ENCODE peak calls at places on chromosomes 3 and 15, in nine cellular contexts. One of them, this sample, is unnamed.

GRCh38 chr3:107263269-107264021 is 113.8 kb upstream of the CCDC54 start:
- DNase-seq in naive B cell: no peak
- DNase-seq in OCI-M1: peak
- DNase-seq in activated gamma-delta T cell treated with Interleukin-2 at 50 U/mL for 16 hours: no peak
- DNase-seq in GDM1: no peak
- DNase-seq in activated CD4-positive, alpha-beta T cell treated with anti-CD3 and anti-CD28 coated beads, Interleukin-2, amount 50 U/mL, for 48 hours: no peak
- DNase-seq in NCI-H2081: no peak
- DNase-seq in hypothalamus: no peak
- DNase-seq in Caco-2: no peak
- DNase-seq in this sample: no peak

GRCh38 chr3:191345334-191345733 is 15.0 kb upstream of the UTS2B start:
- DNase-seq in naive B cell: no peak
- DNase-seq in OCI-M1: peak
- DNase-seq in activated gamma-delta T cell treated with Interleukin-2 at 50 U/mL for 16 hours: no peak
- DNase-seq in GDM1: no peak
- DNase-seq in activated CD4-positive, alpha-beta T cell treated with anti-CD3 and anti-CD28 coated beads, Interleukin-2, amount 50 U/mL, for 48 hours: no peak
- DNase-seq in NCI-H2081: no peak
- DNase-seq in hypothalamus: no peak
- DNase-seq in Caco-2: no peak
- DNase-seq in this sample: no peak

GRCh38 chr15:48028712-48029111 is 92.1 kb upstream of the SLC24A5 start:
- DNase-seq in naive B cell: no peak
- DNase-seq in OCI-M1: no peak
- DNase-seq in activated gamma-delta T cell treated with Interleukin-2 at 50 U/mL for 16 hours: no peak
- DNase-seq in GDM1: no peak
- DNase-seq in activated CD4-positive, alpha-beta T cell treated with anti-CD3 and anti-CD28 coated beads, Interleukin-2, amount 50 U/mL, for 48 hours: no peak
- DNase-seq in NCI-H2081: no peak
- DNase-seq in hypothalamus: no peak
- DNase-seq in Caco-2: no peak
- DNase-seq in this sample: no peak

GRCh38 chr3:182118081-182118480 is 406.4 kb downstream of the SOX2 start:
- DNase-seq in naive B cell: no peak
- DNase-seq in OCI-M1: no peak
- DNase-seq in activated gamma-delta T cell treated with Interleukin-2 at 50 U/mL for 16 hours: no peak
- DNase-seq in GDM1: no peak
- DNase-seq in activated CD4-positive, alpha-beta T cell treated with anti-CD3 and anti-CD28 coated beads, Interleukin-2, amount 50 U/mL, for 48 hours: no peak
- DNase-seq in NCI-H2081: no peak
- DNase-seq in hypothalamus: no peak
- DNase-seq in Caco-2: no peak
- DNase-seq in this sample: no peak

GRCh38 chr15:70214941-70215635 is 117.4 kb upstream of the TLE3 start:
- DNase-seq in naive B cell: no peak
- DNase-seq in OCI-M1: no peak
- DNase-seq in activated gamma-delta T cell treated with Interleukin-2 at 50 U/mL for 16 hours: no peak
- DNase-seq in GDM1: no peak
- DNase-seq in activated CD4-positive, alpha-beta T cell treated with anti-CD3 and anti-CD28 coated beads, Interleukin-2, amount 50 U/mL, for 48 hours: no peak
- DNase-seq in NCI-H2081: no peak
- DNase-seq in hypothalamus: no peak
- DNase-seq in Caco-2: no peak
- DNase-seq in this sample: no peak

GRCh38 chr3:165983284-165983683 is 146.1 kb upstream of the BCHE start:
- DNase-seq in naive B cell: no peak
- DNase-seq in OCI-M1: no peak
- DNase-seq in activated gamma-delta T cell treated with Interleukin-2 at 50 U/mL for 16 hours: no peak
- DNase-seq in GDM1: no peak
- DNase-seq in activated CD4-positive, alpha-beta T cell treated with anti-CD3 and anti-CD28 coated beads, Interleukin-2, amount 50 U/mL, for 48 hours: no peak
- DNase-seq in NCI-H2081: no peak
- DNase-seq in hypothalamus: no peak
- DNase-seq in Caco-2: no peak
- DNase-seq in this sample: no peak

GRCh38 chr3:12553921-12554391 is 2.9 kb upstream of the MKRN2 start:
- DNase-seq in naive B cell: peak
- DNase-seq in OCI-M1: peak
- DNase-seq in activated gamma-delta T cell treated with Interleukin-2 at 50 U/mL for 16 hours: no peak
- DNase-seq in GDM1: peak
- DNase-seq in activated CD4-positive, alpha-beta T cell treated with anti-CD3 and anti-CD28 coated beads, Interleukin-2, amount 50 U/mL, for 48 hours: peak
- DNase-seq in NCI-H2081: peak
- DNase-seq in hypothalamus: no peak
- DNase-seq in Caco-2: peak
- DNase-seq in this sample: no peak

GRCh38 chr3:138070006-138070405 is 45.4 kb downstream of the DZIP1L start:
- DNase-seq in naive B cell: no peak
- DNase-seq in OCI-M1: no peak
- DNase-seq in activated gamma-delta T cell treated with Interleukin-2 at 50 U/mL for 16 hours: no peak
- DNase-seq in GDM1: no peak
- DNase-seq in activated CD4-positive, alpha-beta T cell treated with anti-CD3 and anti-CD28 coated beads, Interleukin-2, amount 50 U/mL, for 48 hours: no peak
- DNase-seq in NCI-H2081: peak
- DNase-seq in hypothalamus: no peak
- DNase-seq in Caco-2: no peak
- DNase-seq in this sample: no peak

GRCh38 chr3:136752327-136753111 is at the start of gene STAG1:
- DNase-seq in naive B cell: peak
- DNase-seq in OCI-M1: peak
- DNase-seq in activated gamma-delta T cell treated with Interleukin-2 at 50 U/mL for 16 hours: peak
- DNase-seq in GDM1: peak
- DNase-seq in activated CD4-positive, alpha-beta T cell treated with anti-CD3 and anti-CD28 coated beads, Interleukin-2, amount 50 U/mL, for 48 hours: peak
- DNase-seq in NCI-H2081: peak
- DNase-seq in hypothalamus: peak
- DNase-seq in Caco-2: peak
- DNase-seq in this sample: peak

GRCh38 chr3:112676659-112677234 is 35.8 kb upstream of the CCDC80 start:
- DNase-seq in naive B cell: peak
- DNase-seq in OCI-M1: peak
- DNase-seq in activated gamma-delta T cell treated with Interleukin-2 at 50 U/mL for 16 hours: peak
- DNase-seq in GDM1: peak
- DNase-seq in activated CD4-positive, alpha-beta T cell treated with anti-CD3 and anti-CD28 coated beads, Interleukin-2, amount 50 U/mL, for 48 hours: peak
- DNase-seq in NCI-H2081: peak
- DNase-seq in hypothalamus: peak
- DNase-seq in Caco-2: peak
- DNase-seq in this sample: peak

GRCh38 chr15:43553021-43553420 is 35.6 kb downstream of the MAP1A start:
- DNase-seq in naive B cell: no peak
- DNase-seq in OCI-M1: no peak
- DNase-seq in activated gamma-delta T cell treated with Interleukin-2 at 50 U/mL for 16 hours: no peak
- DNase-seq in GDM1: no peak
- DNase-seq in activated CD4-positive, alpha-beta T cell treated with anti-CD3 and anti-CD28 coated beads, Interleukin-2, amount 50 U/mL, for 48 hours: no peak
- DNase-seq in NCI-H2081: no peak
- DNase-seq in hypothalamus: no peak
- DNase-seq in Caco-2: no peak
- DNase-seq in this sample: no peak

GRCh38 chr3:31831526-31832034 is 149.5 kb downstream of the OSBPL10 start:
- DNase-seq in naive B cell: no peak
- DNase-seq in OCI-M1: no peak
- DNase-seq in activated gamma-delta T cell treated with Interleukin-2 at 50 U/mL for 16 hours: no peak
- DNase-seq in GDM1: no peak
- DNase-seq in activated CD4-positive, alpha-beta T cell treated with anti-CD3 and anti-CD28 coated beads, Interleukin-2, amount 50 U/mL, for 48 hours: no peak
- DNase-seq in NCI-H2081: no peak
- DNase-seq in hypothalamus: no peak
- DNase-seq in Caco-2: no peak
- DNase-seq in this sample: no peak

GRCh38 chr3:71121429-71122167 is 461.9 kb downstream of the FOXP1 start:
- DNase-seq in naive B cell: no peak
- DNase-seq in OCI-M1: no peak
- DNase-seq in activated gamma-delta T cell treated with Interleukin-2 at 50 U/mL for 16 hours: no peak
- DNase-seq in GDM1: no peak
- DNase-seq in activated CD4-positive, alpha-beta T cell treated with anti-CD3 and anti-CD28 coated beads, Interleukin-2, amount 50 U/mL, for 48 hours: no peak
- DNase-seq in NCI-H2081: no peak
- DNase-seq in hypothalamus: no peak
- DNase-seq in Caco-2: no peak
- DNase-seq in this sample: no peak

GRCh38 chr3:53166781-53167291 is 5.8 kb downstream of the PRKCD start:
- DNase-seq in naive B cell: no peak
- DNase-seq in OCI-M1: peak
- DNase-seq in activated gamma-delta T cell treated with Interleukin-2 at 50 U/mL for 16 hours: no peak
- DNase-seq in GDM1: no peak
- DNase-seq in activated CD4-positive, alpha-beta T cell treated with anti-CD3 and anti-CD28 coated beads, Interleukin-2, amount 50 U/mL, for 48 hours: no peak
- DNase-seq in NCI-H2081: no peak
- DNase-seq in hypothalamus: peak
- DNase-seq in Caco-2: no peak
- DNase-seq in this sample: no peak

This sample was measured in stimulated activated CD4-positive, alpha-beta T cell treated with anti-CD3 and anti-CD28 coated beads, Interleukin-2, amount 100 ng/mL, for 24 hours.